ENCODE peak calls at places on chromosomes 3 and 15, in seven cellular contexts. B is T47D; E is DMS153; R is activated B cell treated with CpG ODN at 0.5 μM for 24 hours; U is left ventricle myocardium inferior; C is activated CD4-positive, alpha-beta T cell treated with anti-CD3 and anti-CD28 coated beads for 48 hours; M is NT2/D1. P is an unnamed sample.

GRCh38 chr3:29186131-29186599 is 94.7 kb upstream of the RBMS3 start:
- DNase-seq in B (no peak), E (no peak), R (no peak), U (no peak), C (no peak), M (no peak), P (no peak)

GRCh38 chr3:197854596-197855343 is 63.7 kb downstream of the LRCH3 start:
- DNase-seq in B (no peak), E (no peak), R (no peak), U (no peak), C (no peak), M (peak; percentile 50), P (no peak)

GRCh38 chr15:58269455-58270414 is 131.6 kb downstream of the AQP9 start:
- DNase-seq in B (peak; percentile 43), E (no peak), R (no peak), U (no peak), C (peak; percentile 34), M (peak; percentile 67), P (peak; percentile 59)

GRCh38 chr3:196890309-196890708 is 22.6 kb downstream of the SENP5 start:
- DNase-seq in B (no peak), E (no peak), R (no peak), U (no peak), C (no peak), M (no peak), P (peak; percentile 60)

GRCh38 chr3:139310474-139310933 is 33.3 kb upstream of the MRPS22 start:
- DNase-seq in B (no peak), E (no peak), R (no peak), U (no peak), C (no peak), M (no peak), P (no peak)

GRCh38 chr15:71237456-71238188 is 122.4 kb downstream of the THSD4 start:
- DNase-seq in B (no peak), E (no peak), R (no peak), U (peak; percentile 83), C (no peak), M (no peak), P (peak; percentile 33)

GRCh38 chr15:35023794-35024193 is 35.7 kb upstream of the ZNF770 start:
- DNase-seq in B (no peak), E (no peak), R (no peak), U (no peak), C (no peak), M (no peak), P (no peak)

GRCh38 chr3:68892297-68892696 is 40.0 kb downstream of the TAFA4 start:
- DNase-seq in B (no peak), E (no peak), R (no peak), U (no peak), C (no peak), M (no peak), P (no peak)

GRCh38 chr3:187130346-187131066 is 8.8 kb downstream of the RPL39L start:
- DNase-seq in B (no peak), E (no peak), R (no peak), U (no peak), C (peak; percentile 50), M (no peak), P (peak; percentile 24)

GRCh38 chr3:101791778-101792177 is 12.8 kb downstream of the NXPE3 start:
- DNase-seq in B (no peak), E (no peak), R (no peak), U (no peak), C (no peak), M (no peak), P (no peak)

GRCh38 chr3:81554805-81555204 is 206.6 kb downstream of the GBE1 start:
- DNase-seq in B (no peak), E (no peak), R (no peak), U (no peak), C (no peak), M (no peak), P (no peak)

GRCh38 chr3:23162939-23163338 is 40.2 kb upstream of the UBE2E2 start:
- DNase-seq in B (no peak), E (no peak), R (no peak), U (no peak), C (no peak), M (no peak), P (no peak)

GRCh38 chr3:53243165-53243564 is 12.7 kb downstream of the TKT start:
- DNase-seq in B (no peak), E (no peak), R (no peak), U (no peak), C (no peak), M (no peak), P (peak; percentile 13)

GRCh38 chr15:41011055-41011815 is 58.0 kb downstream of the CHAC1 start:
- DNase-seq in B (no peak), E (no peak), R (no peak), U (no peak), C (no peak), M (no peak), P (no peak)

GRCh38 chr15:77657629-77658238 is 25.0 kb upstream of the LINGO1 start:
- DNase-seq in B (no peak), E (no peak), R (no peak), U (no peak), C (no peak), M (no peak), P (no peak)

GRCh38 chr3:65607101-65607500 is 431.6 kb downstream of the MAGI1 start:
- DNase-seq in B (no peak), E (no peak), R (no peak), U (no peak), C (no peak), M (no peak), P (no peak)

GRCh38 chr3:156633335-156633734 is 41.1 kb upstream of the TIPARP start:
- DNase-seq in B (no peak), E (no peak), R (no peak), U (peak; percentile 38), C (no peak), M (no peak), P (no peak)

GRCh38 chr3:64023187-64023860 is at the start of gene PSMD6:
- DNase-seq in B (peak; percentile 46), E (peak; percentile 10), R (peak; percentile 99), U (peak; percentile 89), C (peak; percentile 95), M (peak; percentile 75), P (peak; percentile 94)

GRCh38 chr3:27200721-27201434 is 168.3 kb downstream of the NEK10 start:
- DNase-seq in B (no peak), E (no peak), R (no peak), U (no peak), C (no peak), M (no peak), P (no peak)

GRCh38 chr3:115766587-115767492 is 143.5 kb downstream of the GAP43 start:
- DNase-seq in B (no peak), E (no peak), R (no peak), U (no peak), C (no peak), M (peak; percentile 42), P (no peak)

GRCh38 chr15:70323111-70323851 is 225.6 kb upstream of the TLE3 start:
- DNase-seq in B (no peak), E (peak; percentile 16), R (no peak), U (peak; percentile 53), C (no peak), M (no peak), P (no peak)

GRCh38 chr15:76935620-76936019 is 4.1 kb downstream of the RCN2 start:
- DNase-seq in B (no peak), E (no peak), R (no peak), U (no peak), C (no peak), M (no peak), P (no peak)

GRCh38 chr3:39910828-39911464 is 101.5 kb downstream of the MYRIP start:
- DNase-seq in B (no peak), E (no peak), R (no peak), U (no peak), C (no peak), M (no peak), P (no peak)

GRCh38 chr15:57537072-57537471 is 54.6 kb upstream of the MYZAP start:
- DNase-seq in B (no peak), E (peak; percentile 77), R (no peak), U (no peak), C (no peak), M (no peak), P (no peak)

GRCh38 chr3:178146406-178146831 is 389.8 kb upstream of the KCNMB2 start:
- DNase-seq in B (peak; percentile 31), E (peak; percentile 24), R (no peak), U (no peak), C (no peak), M (no peak), P (no peak)

GRCh38 chr3:50484681-50485263 is 18.7 kb downstream of the CACNA2D2 start:
- DNase-seq in B (no peak), E (no peak), R (no peak), U (no peak), C (no peak), M (no peak), P (no peak)

GRCh38 chr3:134675726-134676252 is 25.0 kb upstream of the KY start:
- DNase-seq in B (no peak), E (no peak), R (no peak), U (no peak), C (no peak), M (no peak), P (no peak)

GRCh38 chr3:167380004-167380689 is at the start of gene ZBBX:
- DNase-seq in B (peak; percentile 30), E (peak; percentile 71), R (peak; percentile 79), U (peak; percentile 76), C (peak; percentile 88), M (peak; percentile 92), P (peak; percentile 87)

GRCh38 chr3:27488821-27489220 is 4.6 kb upstream of the SLC4A7 start:
- DNase-seq in B (no peak), E (no peak), R (no peak), U (no peak), C (no peak), M (no peak), P (no peak)

GRCh38 chr3:9600597-9600996 is 47.0 kb upstream of the LHFPL4 start:
- DNase-seq in B (peak; percentile 21), E (no peak), R (no peak), U (peak; percentile 50), C (peak; percentile 54), M (no peak), P (no peak)

GRCh38 chr3:69823710-69824109 is 84.4 kb downstream of the MITF start:
- DNase-seq in B (no peak), E (no peak), R (no peak), U (no peak), C (no peak), M (no peak), P (no peak)

P was measured in erythroblast.